ENCODE peak calls at places on chromosomes 4 and X, in six cellular contexts. One of them, this sample, is unnamed.

GRCh38 chr4:176839656-176840055 is 46.9 kb upstream of the VEGFC start:
- DNase-seq in tibial artery: no peak
- DNase-seq in DND-41: no peak
- DNase-seq in NB4: no peak
- DNase-seq in CD4-positive, alpha-beta memory T cell: no peak
- DNase-seq in lung: no peak
- DNase-seq in this sample: no peak

GRCh38 chrX:30657542-30658238 is 4.5 kb downstream of the GK start:
- DNase-seq in tibial artery: no peak
- DNase-seq in lung: no peak
- DNase-seq in NB4: peak; percentile 8
- DNase-seq in CD4-positive, alpha-beta memory T cell: no peak
- DNase-seq in DND-41: no peak
- DNase-seq in this sample: no peak

GRCh38 chr4:121199742-121200561 is 35.8 kb upstream of the TNIP3 start:
- DNase-seq in CD4-positive, alpha-beta memory T cell: no peak
- DNase-seq in tibial artery: no peak
- DNase-seq in DND-41: peak; percentile 12
- DNase-seq in NB4: peak; percentile 47
- DNase-seq in lung: no peak
- DNase-seq in this sample: no peak

GRCh38 chr4:141347738-141348524 is 127.2 kb downstream of the ZNF330 start:
- DNase-seq in lung: no peak
- DNase-seq in DND-41: no peak
- DNase-seq in CD4-positive, alpha-beta memory T cell: no peak
- DNase-seq in NB4: peak; percentile 52
- DNase-seq in tibial artery: no peak
- DNase-seq in this sample: no peak

GRCh38 chr4:30840571-30840970 is 120.4 kb downstream of the PCDH7 start:
- DNase-seq in CD4-positive, alpha-beta memory T cell: no peak
- DNase-seq in lung: no peak
- DNase-seq in NB4: no peak
- DNase-seq in tibial artery: no peak
- DNase-seq in DND-41: no peak
- DNase-seq in this sample: no peak

GRCh38 chr4:105025263-105026017 is 121.2 kb upstream of the TET2 start:
- DNase-seq in tibial artery: no peak
- DNase-seq in DND-41: no peak
- DNase-seq in lung: no peak
- DNase-seq in NB4: peak; percentile 19
- DNase-seq in CD4-positive, alpha-beta memory T cell: no peak
- DNase-seq in this sample: no peak

GRCh38 chrX:150688911-150689451 is 4.2 kb upstream of the MTMR1 start:
- DNase-seq in DND-41: peak; percentile 50
- DNase-seq in tibial artery: no peak
- DNase-seq in CD4-positive, alpha-beta memory T cell: no peak
- DNase-seq in lung: no peak
- DNase-seq in NB4: no peak
- DNase-seq in this sample: no peak

GRCh38 chrX:121084903-121085611 is 37.6 kb downstream of the GLUD2 start:
- DNase-seq in NB4: no peak
- DNase-seq in tibial artery: no peak
- DNase-seq in CD4-positive, alpha-beta memory T cell: no peak
- DNase-seq in lung: no peak
- DNase-seq in DND-41: no peak
- DNase-seq in this sample: no peak

GRCh38 chr4:105520819-105521790 is 31.3 kb upstream of the ARHGEF38 start:
- DNase-seq in CD4-positive, alpha-beta memory T cell: peak; percentile 4
- DNase-seq in NB4: peak; percentile 53
- DNase-seq in lung: no peak
- DNase-seq in DND-41: peak; percentile 15
- DNase-seq in tibial artery: no peak
- DNase-seq in this sample: peak; percentile 37

DNA sequence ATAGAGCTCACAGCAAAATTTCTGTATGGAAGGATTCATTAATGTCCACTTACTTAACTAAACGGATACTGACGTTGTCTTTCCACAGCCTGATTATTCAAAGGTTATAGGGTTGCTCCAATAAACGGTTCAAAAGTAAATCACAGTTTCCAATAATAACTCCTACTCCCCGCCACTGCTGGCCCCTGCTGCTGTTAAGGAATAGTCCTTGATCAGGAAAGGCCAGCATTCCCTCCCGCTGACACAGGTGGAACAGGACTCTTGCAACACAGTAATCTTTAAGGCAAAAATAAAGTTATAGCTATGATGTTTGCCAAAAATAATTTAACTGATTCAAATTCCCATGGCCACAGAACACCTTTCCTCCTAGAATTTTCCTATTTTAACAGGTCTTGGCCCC is 53.9 kb downstream of the FAT1 start:
- DNase-seq in NB4: no peak
- DNase-seq in tibial artery: no peak
- DNase-seq in CD4-positive, alpha-beta memory T cell: no peak
- DNase-seq in DND-41: no peak
- DNase-seq in lung: no peak
- DNase-seq in this sample: no peak
- H3K4me3 ChIP-seq in NB4: no peak overlapping the region
- H3K4me3 ChIP-seq in tibial artery: peak overlapping the region; percentile 42
- H3K4me3 ChIP-seq in CD4-positive, alpha-beta memory T cell: no peak overlapping the region
- H3K4me3 ChIP-seq in DND-41: no peak overlapping the region
- H3K4me3 ChIP-seq in lung: no peak overlapping the region
- H3K4me3 ChIP-seq in this sample: no peak overlapping the region

GRCh38 chr4:120080533-120080932 is 13.9 kb upstream of the MAD2L1 start:
- DNase-seq in lung: no peak
- DNase-seq in NB4: no peak
- DNase-seq in tibial artery: no peak
- DNase-seq in DND-41: no peak
- DNase-seq in CD4-positive, alpha-beta memory T cell: no peak
- DNase-seq in this sample: no peak

GRCh38 chr4:120083152-120083551 is 16.5 kb upstream of the MAD2L1 start:
- DNase-seq in DND-41: no peak
- DNase-seq in CD4-positive, alpha-beta memory T cell: no peak
- DNase-seq in NB4: no peak
- DNase-seq in tibial artery: no peak
- DNase-seq in lung: no peak
- DNase-seq in this sample: no peak

GRCh38 chr4:120079839-120080520 is 13.3 kb upstream of the MAD2L1 start:
- DNase-seq in NB4: no peak
- DNase-seq in lung: no peak
- DNase-seq in DND-41: no peak
- DNase-seq in tibial artery: no peak
- DNase-seq in CD4-positive, alpha-beta memory T cell: no peak
- DNase-seq in this sample: no peak

GRCh38 chr4:120084327-120084726 is 17.7 kb upstream of the MAD2L1 start:
- DNase-seq in tibial artery: no peak
- DNase-seq in CD4-positive, alpha-beta memory T cell: no peak
- DNase-seq in NB4: no peak
- DNase-seq in lung: no peak
- DNase-seq in DND-41: no peak
- DNase-seq in this sample: no peak

DNA sequence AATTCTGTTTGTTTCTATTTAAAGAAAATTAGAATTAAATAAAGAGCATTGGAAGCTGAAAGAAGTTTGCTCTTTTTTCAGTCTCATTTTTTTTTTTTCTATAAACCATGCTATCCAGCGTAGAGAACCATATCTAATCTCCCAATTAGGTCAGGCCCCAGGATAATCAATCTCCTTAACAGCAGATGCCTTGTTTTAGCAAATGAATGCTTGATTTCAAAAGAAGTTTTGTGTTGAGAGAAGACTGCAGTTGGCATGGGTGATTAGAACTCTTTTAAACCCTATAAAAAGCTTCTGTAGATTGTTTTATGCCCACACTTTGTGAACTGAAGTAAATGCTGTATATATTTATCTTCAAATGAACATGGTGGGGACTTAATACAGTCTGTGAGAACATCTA is 15.6 kb upstream of the MAD2L1 start:
- DNase-seq in lung: no peak
- DNase-seq in CD4-positive, alpha-beta memory T cell: no peak
- DNase-seq in DND-41: no peak
- DNase-seq in NB4: no peak
- DNase-seq in tibial artery: no peak
- DNase-seq in this sample: no peak
- H3K4me3 ChIP-seq in lung: no peak overlapping the region
- H3K4me3 ChIP-seq in CD4-positive, alpha-beta memory T cell: no peak overlapping the region
- H3K4me3 ChIP-seq in DND-41: no peak overlapping the region
- H3K4me3 ChIP-seq in NB4: no peak overlapping the region
- H3K4me3 ChIP-seq in tibial artery: no peak overlapping the region
- H3K4me3 ChIP-seq in this sample: no peak overlapping the region

GRCh38 chr4:89838005-89838404 is 1.0 kb upstream of the SNCA start:
- DNase-seq in DND-41: peak; percentile 24
- DNase-seq in NB4: no peak
- DNase-seq in lung: no peak
- DNase-seq in CD4-positive, alpha-beta memory T cell: no peak
- DNase-seq in tibial artery: no peak
- DNase-seq in this sample: no peak
- H3K4me3 ChIP-seq in DND-41: peak overlapping the region; percentile 91
- H3K4me3 ChIP-seq in NB4: no peak overlapping the region
- H3K4me3 ChIP-seq in lung: no peak overlapping the region
- H3K4me3 ChIP-seq in CD4-positive, alpha-beta memory T cell: no peak overlapping the region
- H3K4me3 ChIP-seq in tibial artery: peak overlapping the region; percentile 62
- H3K4me3 ChIP-seq in this sample: no peak overlapping the region

DNA sequence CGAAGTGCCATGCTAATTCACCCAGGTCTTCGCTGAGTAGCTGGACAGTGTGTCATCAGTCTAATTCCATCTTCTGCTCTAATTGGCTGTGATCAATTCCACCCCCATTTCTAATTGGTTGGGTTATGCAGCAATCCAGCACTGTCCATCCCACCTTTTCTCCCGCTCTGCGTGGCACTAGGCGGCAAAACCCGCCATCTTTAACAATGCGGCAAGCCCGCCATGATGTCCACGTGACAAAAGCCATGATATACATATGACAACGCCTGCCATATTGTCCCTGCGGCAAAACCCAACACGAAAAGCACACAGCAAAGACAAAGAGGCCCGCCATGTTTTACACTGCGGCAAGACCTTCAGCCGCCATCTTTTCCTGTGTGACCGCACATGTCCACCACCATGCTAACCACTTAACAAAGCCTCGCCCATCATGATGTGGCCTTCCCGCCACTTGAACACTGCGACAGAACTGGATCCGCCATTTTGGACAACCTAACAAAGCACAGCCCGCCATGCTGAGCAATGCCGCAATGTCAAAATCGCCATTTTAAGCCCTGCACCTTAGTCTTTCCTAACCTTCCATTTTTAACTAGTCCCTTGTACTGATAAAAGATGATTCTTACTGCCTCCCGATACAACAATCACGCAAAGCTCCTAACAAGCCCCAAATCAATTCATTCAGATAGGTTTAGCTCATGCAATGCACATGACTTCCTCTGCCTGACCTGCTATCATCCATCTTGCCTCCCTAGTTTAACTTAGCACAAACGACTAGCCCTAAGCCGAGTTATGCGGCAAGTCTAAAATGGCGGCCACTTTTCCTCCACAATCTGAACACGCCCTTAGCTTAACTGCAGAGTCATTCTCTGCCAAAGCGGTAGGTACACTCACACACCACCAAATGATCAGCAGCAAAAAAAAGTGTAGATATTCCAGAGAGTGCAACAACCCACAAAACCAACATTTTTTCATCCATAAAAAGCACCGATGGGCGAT is 288.3 kb downstream of the CHIC1 start:
- DNase-seq in DND-41: no peak
- DNase-seq in lung: peak; percentile 87
- DNase-seq in tibial artery: no peak
- DNase-seq in NB4: no peak
- DNase-seq in CD4-positive, alpha-beta memory T cell: peak; percentile 88
- DNase-seq in this sample: no peak
- H3K4me3 ChIP-seq in DND-41: no peak overlapping the region
- H3K4me3 ChIP-seq in lung: peak overlapping the region; percentile 53
- H3K4me3 ChIP-seq in tibial artery: no peak overlapping the region
- H3K4me3 ChIP-seq in NB4: no peak overlapping the region
- H3K4me3 ChIP-seq in CD4-positive, alpha-beta memory T cell: no peak overlapping the region
- H3K4me3 ChIP-seq in this sample: no peak overlapping the region

This sample was measured in Jurkat, Clone E6-1.